ENCODE peak calls at places on chromosomes 3 and 15, in nine cellular contexts. N, U, C, Y, A, O, F, P and X are unnamed samples.

GRCh38 chr3:173891272-173892100 is 493.9 kb downstream of the NLGN1 start:
- DNase-seq in N (no peak), U (no peak), C (no peak), Y (no peak), A (no peak), O (no peak), F (no peak), P (no peak), X (no peak)

GRCh38 chr3:167750273-167750971 is 14.9 kb downstream of the SERPINI1 start:
- DNase-seq in N (no peak), U (no peak), C (no peak), Y (no peak), A (no peak), O (no peak), F (no peak), P (no peak), X (no peak)

GRCh38 chr3:73060302-73060723 is 1.1 kb upstream of the EBLN2 start:
- DNase-seq in N (no peak), U (no peak), C (no peak), Y (no peak), A (no peak), O (no peak), F (peak), P (no peak), X (peak)

GRCh38 chr3:149442845-149443544 is 31.5 kb upstream of the TM4SF4 start:
- DNase-seq in N (no peak), U (no peak), C (no peak), Y (no peak), A (no peak), O (peak), F (peak), P (peak), X (peak)

GRCh38 chr15:35912196-35912595 is 366.2 kb upstream of the DPH6 start:
- DNase-seq in N (no peak), U (no peak), C (no peak), Y (no peak), A (no peak), O (no peak), F (peak), P (peak), X (no peak)

GRCh38 chr3:146334151-146334550 is 83.2 kb upstream of the PLSCR4 start:
- DNase-seq in N (no peak), U (peak), C (peak), Y (no peak), A (no peak), O (no peak), F (peak), P (peak), X (no peak)

GRCh38 chr3:127543441-127543840 is 47.1 kb downstream of the TPRA1 start:
- DNase-seq in N (no peak), U (no peak), C (no peak), Y (no peak), A (no peak), O (no peak), F (no peak), P (no peak), X (no peak)

GRCh38 chr3:17420668-17421067 is 321.8 kb downstream of the TBC1D5 start:
- DNase-seq in N (no peak), U (no peak), C (no peak), Y (no peak), A (no peak), O (no peak), F (no peak), P (no peak), X (no peak)

GRCh38 chr3:100317928-100318327 is 16.6 kb upstream of the NIT2 start:
- DNase-seq in N (no peak), U (no peak), C (no peak), Y (no peak), A (no peak), O (no peak), F (no peak), P (no peak), X (no peak)

GRCh38 chr15:50257924-50258323 is 7.6 kb downstream of the HDC start:
- DNase-seq in N (no peak), U (no peak), C (no peak), Y (no peak), A (peak), O (peak), F (peak), P (peak), X (peak)

GRCh38 chr3:184234224-184234623 is 4.8 kb downstream of the VWA5B2 start:
- DNase-seq in N (no peak), U (peak), C (peak), Y (peak), A (peak), O (peak), F (peak), P (peak), X (peak)

GRCh38 chr3:190306513-190307163 is 15.6 kb downstream of the CLDN1 start:
- DNase-seq in N (no peak), U (peak), C (no peak), Y (no peak), A (no peak), O (peak), F (peak), P (peak), X (peak)

GRCh38 chr15:35880896-35881295 is 334.9 kb upstream of the DPH6 start:
- DNase-seq in N (no peak), U (no peak), C (no peak), Y (no peak), A (no peak), O (no peak), F (no peak), P (peak), X (no peak)

GRCh38 chr3:148136816-148137215 is 560.9 kb upstream of the AGTR1 start:
- DNase-seq in N (no peak), U (no peak), C (no peak), Y (no peak), A (no peak), O (no peak), F (no peak), P (no peak), X (no peak)

GRCh38 chr15:68405426-68406250 is 26.3 kb downstream of the ITGA11 start:
- DNase-seq in N (no peak), U (peak), C (peak), Y (no peak), A (no peak), O (no peak), F (no peak), P (no peak), X (no peak)

GRCh38 chr3:48716508-48716981 is 476 bp downstream of the IP6K2 start:
- DNase-seq in N (peak), U (no peak), C (peak), Y (no peak), A (no peak), O (no peak), F (no peak), P (no peak), X (no peak)

GRCh38 chr3:119856695-119857094 is 74.8 kb downstream of the NR1I2 start:
- DNase-seq in N (no peak), U (no peak), C (no peak), Y (no peak), A (no peak), O (peak), F (no peak), P (no peak), X (no peak)

GRCh38 chr3:69288161-69288895 is 97.6 kb downstream of the FRMD4B start:
- DNase-seq in N (peak), U (no peak), C (no peak), Y (no peak), A (no peak), O (no peak), F (no peak), P (peak), X (no peak)

GRCh38 chr3:156760333-156760732 is 65.8 kb upstream of the LEKR1 start:
- DNase-seq in N (no peak), U (no peak), C (no peak), Y (no peak), A (no peak), O (no peak), F (no peak), P (peak), X (no peak)

GRCh38 chr15:76330281-76330680 is 6.3 kb upstream of the ISL2 start:
- DNase-seq in N (peak), U (no peak), C (peak), Y (peak), A (no peak), O (no peak), F (peak), P (peak), X (no peak)

GRCh38 chr3:182917134-182917533 is 63.2 kb downstream of the DCUN1D1 start:
- DNase-seq in N (no peak), U (no peak), C (no peak), Y (no peak), A (no peak), O (no peak), F (no peak), P (no peak), X (no peak)

GRCh38 chr3:127403795-127404194 is 115.9 kb upstream of the PRR20G start:
- DNase-seq in N (no peak), U (no peak), C (no peak), Y (no peak), A (no peak), O (no peak), F (no peak), P (no peak), X (no peak)

GRCh38 chr3:86937306-86937791 is 53.6 kb downstream of the VGLL3 start:
- DNase-seq in N (no peak), U (peak), C (peak), Y (no peak), A (peak), O (peak), F (peak), P (peak), X (peak)

GRCh38 chr3:120153294-120153693 is 59.0 kb upstream of the GSK3B start:
- DNase-seq in N (no peak), U (no peak), C (no peak), Y (no peak), A (no peak), O (peak), F (peak), P (peak), X (peak)

GRCh38 chr3:49456417-49456816 is 13.7 kb upstream of the DAG1 start:
- DNase-seq in N (no peak), U (no peak), C (no peak), Y (no peak), A (no peak), O (peak), F (peak), P (no peak), X (no peak)

GRCh38 chr3:127565711-127566110 is 24.8 kb downstream of the TPRA1 start:
- DNase-seq in N (no peak), U (no peak), C (peak), Y (no peak), A (no peak), O (no peak), F (no peak), P (no peak), X (no peak)

GRCh38 chr15:65085990-65086679 is 9.6 kb downstream of the KBTBD13 start:
- DNase-seq in N (no peak), U (no peak), C (peak), Y (peak), A (no peak), O (no peak), F (peak), P (peak), X (no peak)

GRCh38 chr3:149604125-149604851 is 53.5 kb downstream of the WWTR1 start:
- DNase-seq in N (no peak), U (no peak), C (no peak), Y (no peak), A (no peak), O (no peak), F (no peak), P (no peak), X (no peak)

GRCh38 chr3:154324919-154325318 is 632 bp upstream of the DHX36 start:
- DNase-seq in N (no peak), U (no peak), C (peak), Y (no peak), A (no peak), O (no peak), F (no peak), P (no peak), X (no peak)

GRCh38 chr15:88331291-88331690 is 74.8 kb upstream of the NTRK3 start:
- DNase-seq in N (peak), U (no peak), C (peak), Y (peak), A (no peak), O (no peak), F (peak), P (peak), X (no peak)

GRCh38 chr3:160205606-160206005 is 19.6 kb upstream of the C3orf80 start:
- DNase-seq in N (no peak), U (no peak), C (no peak), Y (no peak), A (no peak), O (peak), F (no peak), P (no peak), X (no peak)

GRCh38 chr3:160213181-160213580 is 12.0 kb upstream of the C3orf80 start:
- DNase-seq in N (no peak), U (no peak), C (no peak), Y (no peak), A (no peak), O (no peak), F (peak), P (no peak), X (no peak)

GRCh38 chr3:160210799-160211221 is 14.4 kb upstream of the C3orf80 start:
- DNase-seq in N (no peak), U (no peak), C (peak), Y (no peak), A (peak), O (peak), F (peak), P (peak), X (peak)
- TF ChIP-seq CTCF in N (peak), U (no peak), C (no peak), Y (peak), A (peak), O (peak), F (peak), P (peak), X (peak)

DNA sequence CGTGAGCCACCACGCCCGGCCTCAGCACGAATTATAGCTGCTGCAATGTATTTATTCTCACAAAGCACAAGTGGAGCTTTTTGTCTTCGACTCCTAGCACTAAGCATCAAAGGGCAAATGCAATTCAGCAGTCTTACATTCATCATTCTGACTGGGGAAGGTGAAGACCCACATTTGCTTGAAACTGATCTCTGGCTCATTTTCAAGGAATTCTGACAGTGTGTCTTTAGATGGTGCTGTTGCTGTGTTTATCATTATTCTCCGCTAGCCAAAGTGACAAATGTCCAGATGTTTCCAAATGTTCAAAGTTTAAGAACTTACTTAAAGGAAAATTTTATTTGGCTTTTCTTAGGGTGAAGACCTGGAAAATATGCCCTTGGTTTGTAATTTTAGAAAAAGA is 55.9 kb downstream of the SGO1 start:
- DNase-seq in N (no peak), U (no peak), C (no peak), Y (no peak), A (no peak), O (no peak), F (no peak), P (no peak), X (no peak)
- TF ChIP-seq CTCF in N (no peak), U (no peak), C (no peak), Y (no peak), A (no peak), O (no peak), F (no peak), P (no peak), X (no peak)

GRCh38 chr3:42961633-42962032 is 17.5 kb upstream of the GASK1A start:
- DNase-seq in N (peak), U (peak), C (peak), Y (peak), A (peak), O (peak), F (peak), P (peak), X (peak)
- TF ChIP-seq CTCF in N (peak), U (peak), C (peak), Y (peak), A (peak), O (peak), F (peak), P (peak), X (peak)

GRCh38 chr15:86139828-86140227 is 60.2 kb downstream of the AGBL1 start:
- DNase-seq in N (peak), U (no peak), C (peak), Y (peak), A (no peak), O (no peak), F (no peak), P (no peak), X (no peak)
- TF ChIP-seq CTCF in N (peak), U (no peak), C (peak), Y (no peak), A (peak), O (peak), F (no peak), P (peak), X (no peak)

GRCh38 chr3:112814256-112814655 is 32.4 kb downstream of the CD200R1L start:
- DNase-seq in N (no peak), U (no peak), C (no peak), Y (peak), A (peak), O (peak), F (peak), P (peak), X (peak)
- TF ChIP-seq CTCF in N (peak), U (peak), C (no peak), Y (peak), A (peak), O (peak), F (peak), P (peak), X (peak)

GRCh38 chr15:98272586-98272985 is 312.1 kb downstream of the ARRDC4 start:
- DNase-seq in N (no peak), U (no peak), C (no peak), Y (no peak), A (no peak), O (no peak), F (no peak), P (no peak), X (no peak)
- TF ChIP-seq CTCF in N (no peak), U (no peak), C (no peak), Y (no peak), A (no peak), O (no peak), F (no peak), P (no peak), X (no peak)

GRCh38 chr15:56016281-56016680 is 22.9 kb upstream of the NEDD4 start:
- DNase-seq in N (no peak), U (no peak), C (no peak), Y (no peak), A (no peak), O (no peak), F (no peak), P (no peak), X (no peak)

GRCh38 chr15:56019060-56019793 is 25.8 kb upstream of the NEDD4 start:
- DNase-seq in N (no peak), U (no peak), C (no peak), Y (no peak), A (no peak), O (peak), F (no peak), P (no peak), X (no peak)

GRCh38 chr15:56017511-56017910 is 24.1 kb upstream of the NEDD4 start:
- DNase-seq in N (no peak), U (no peak), C (no peak), Y (no peak), A (no peak), O (no peak), F (no peak), P (no peak), X (no peak)

GRCh38 chr15:56019819-56020218 is 26.4 kb upstream of the NEDD4 start:
- DNase-seq in N (no peak), U (no peak), C (no peak), Y (no peak), A (no peak), O (no peak), F (no peak), P (no peak), X (no peak)

DNA sequence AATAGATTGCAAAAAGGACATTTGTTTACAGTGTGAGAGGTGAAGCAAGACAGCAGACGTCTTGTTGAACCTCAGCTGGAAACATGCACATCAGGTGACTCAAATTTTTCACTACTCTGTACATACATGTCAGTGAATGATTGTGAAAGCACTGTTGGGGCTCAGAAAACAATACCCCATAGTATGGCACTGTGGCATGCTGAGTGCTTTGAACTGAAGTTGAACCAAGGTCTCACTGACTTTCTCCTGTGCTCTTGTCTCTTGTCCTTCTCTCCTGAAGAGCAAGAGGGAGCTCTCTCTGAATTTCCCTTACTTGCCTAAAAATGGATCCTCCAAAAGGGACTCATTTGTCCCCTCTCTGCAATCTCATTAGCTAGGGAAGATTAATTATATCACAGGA is 24.5 kb upstream of the NEDD4 start:
- DNase-seq in N (no peak), U (no peak), C (no peak), Y (no peak), A (no peak), O (no peak), F (no peak), P (peak), X (no peak)
- TF ChIP-seq CTCF in N (no peak), U (no peak), C (no peak), Y (peak), A (no peak), O (no peak), F (no peak), P (peak), X (peak)

DNA sequence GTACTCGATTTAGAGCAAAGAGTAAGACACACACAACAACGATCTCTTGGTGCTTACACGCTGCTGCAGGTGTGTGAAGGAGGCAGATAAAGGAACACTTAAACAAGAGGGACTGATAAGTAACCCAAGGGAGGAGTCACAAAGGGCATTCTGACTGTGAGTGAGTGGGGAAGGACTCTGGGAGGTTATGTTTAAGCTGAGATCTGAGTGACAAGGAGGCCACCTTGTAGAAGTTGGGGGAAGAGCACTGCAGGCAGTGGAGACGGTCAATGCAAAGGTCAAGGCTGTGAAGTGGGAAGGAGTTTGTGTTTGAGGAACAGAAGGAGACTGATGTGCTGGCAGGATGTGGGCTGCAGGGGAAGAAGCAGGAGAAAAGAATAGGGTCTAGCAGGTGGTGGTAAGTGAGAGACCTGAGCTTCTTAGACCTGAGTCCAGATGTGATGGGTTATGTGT is 63.1 kb downstream of the LPP start:
- DNase-seq in N (no peak), U (no peak), C (no peak), Y (no peak), A (no peak), O (no peak), F (no peak), P (no peak), X (no peak)
- TF ChIP-seq CTCF in N (no peak), U (no peak), C (no peak), Y (no peak), A (no peak), O (no peak), F (no peak), P (no peak), X (no peak)

DNA sequence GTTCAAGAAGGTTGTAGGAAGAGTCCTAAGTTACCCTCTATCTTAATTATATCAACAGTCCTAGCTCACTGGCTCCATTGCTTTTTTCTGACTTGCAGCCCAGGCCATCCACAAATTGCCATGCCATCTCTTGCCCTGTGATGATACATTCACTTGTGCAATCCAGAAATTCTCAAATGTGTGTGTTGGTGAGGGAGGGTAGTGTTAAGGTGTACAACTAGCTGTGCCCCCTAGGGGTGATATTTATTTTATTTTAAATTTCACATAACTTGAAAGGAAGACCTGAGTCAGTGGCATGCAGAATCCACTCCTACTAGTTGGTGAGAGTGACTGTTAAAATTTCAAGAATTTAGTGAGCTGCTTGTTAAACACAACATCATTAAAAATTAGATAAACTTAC is 156.1 kb upstream of the ANKRD28 start:
- DNase-seq in N (no peak), U (no peak), C (no peak), Y (no peak), A (no peak), O (no peak), F (peak), P (peak), X (no peak)
- TF ChIP-seq CTCF in N (peak), U (no peak), C (peak), Y (peak), A (no peak), O (no peak), F (no peak), P (peak), X (no peak)